ENCODE peak calls at places on chromosomes 2 and 18, in four cellular contexts. W is activated naive CD8-positive, alpha-beta T cell treated with anti-CD3 and anti-CD28 coated beads, Interleukin-2, amount 10 ng/mL, durations not matched to agents 7 days and 5 days; L is nephron progenitor cell; I is Right ventricle myocardium superior. T is an unnamed sample.

GRCh38 chr2:1483551-1483950 is 70.3 kb downstream of the TPO start:
- DNase-seq in W (no peak), L (no peak), I (peak; percentile 6), T (no peak)

GRCh38 chr2:193943406-193943960 is 1713.5 kb upstream of the SLC39A10 start:
- DNase-seq in W (no peak), L (no peak), I (no peak), T (no peak)

GRCh38 chr2:66270247-66270646 is 164.7 kb upstream of the MEIS1 start:
- DNase-seq in W (no peak), L (no peak), I (no peak), T (peak; percentile 28)

GRCh38 chr2:71463342-71463654 is 9.9 kb downstream of the DYSF start:
- DNase-seq in W (no peak), L (no peak), I (no peak), T (no peak)

GRCh38 chr2:85457877-85458316 is 39.4 kb downstream of the SH2D6 start:
- DNase-seq in W (no peak), L (no peak), I (no peak), T (no peak)

GRCh38 chr2:165698621-165698946 is 95.5 kb downstream of the GALNT3 start:
- DNase-seq in W (no peak), L (peak; percentile 26), I (no peak), T (peak; percentile 62)

GRCh38 chr2:240390091-240391073 is 45.1 kb upstream of the GPC1 start:
- DNase-seq in W (no peak), L (peak; percentile 8), I (peak; percentile 34), T (no peak)

GRCh38 chr2:48482774-48483173 is 47.2 kb upstream of the STON1 start:
- DNase-seq in W (no peak), L (no peak), I (no peak), T (no peak)

GRCh38 chr2:43305006-43305405 is 78.6 kb upstream of the ZFP36L2 start:
- DNase-seq in W (no peak), L (no peak), I (no peak), T (no peak)

GRCh38 chr18:50097702-50098101 is 97.2 kb downstream of the MYO5B start:
- DNase-seq in W (no peak), L (no peak), I (no peak), T (no peak)

GRCh38 chr2:28319118-28320008 is 73.3 kb upstream of the FOSL2 start:
- DNase-seq in W (no peak), L (no peak), I (no peak), T (peak; percentile 48)

GRCh38 chr2:175500255-175500654 is 318.7 kb upstream of the ATP5MC3 start:
- DNase-seq in W (no peak), L (no peak), I (no peak), T (no peak)

GRCh38 chr2:71856709-71857525 is 290.7 kb downstream of the CYP26B1 start:
- DNase-seq in W (no peak), L (peak; percentile 43), I (no peak), T (peak; percentile 12)

GRCh38 chr2:35297403-35297802 is 1058.2 kb upstream of the CRIM1 start:
- DNase-seq in W (no peak), L (no peak), I (no peak), T (no peak)

GRCh38 chr2:74602553-74603281 is 45.4 kb downstream of the M1AP start:
- DNase-seq in W (no peak), L (no peak), I (no peak), T (no peak)

GRCh38 chr2:239245107-239245506 is 155.7 kb downstream of the HDAC4 start:
- DNase-seq in W (no peak), L (no peak), I (no peak), T (peak; percentile 39)